ENCODE peak calls at places on chromosomes 3 and 15, in six cellular contexts. One of them, this sample, is unnamed.

GRCh38 chr3:23961064-23961463 is 16.0 kb downstream of the NR1D2 start:
- ATAC-seq in HepG2: no peak
- ATAC-seq in A549: no peak
- ATAC-seq in upper lobe of left lung: no peak
- ATAC-seq in GM12878: no peak
- ATAC-seq in K562: no peak
- ATAC-seq in this sample: no peak

GRCh38 chr15:38912067-38912466 is 347.5 kb upstream of the RASGRP1 start:
- ATAC-seq in HepG2: no peak
- ATAC-seq in A549: no peak
- ATAC-seq in upper lobe of left lung: no peak
- ATAC-seq in GM12878: no peak
- ATAC-seq in K562: no peak
- ATAC-seq in this sample: no peak

GRCh38 chr3:146903927-146904326 is 298.8 kb upstream of the PLSCR5 start:
- ATAC-seq in HepG2: no peak
- ATAC-seq in A549: no peak
- ATAC-seq in upper lobe of left lung: no peak
- ATAC-seq in GM12878: no peak
- ATAC-seq in K562: no peak
- ATAC-seq in this sample: no peak

GRCh38 chr3:72997421-72997961 is 880 bp downstream of the PPP4R2 start:
- ATAC-seq in HepG2: peak; percentile 33
- ATAC-seq in A549: peak; percentile 70
- ATAC-seq in upper lobe of left lung: no peak
- ATAC-seq in GM12878: peak; percentile 70
- ATAC-seq in K562: peak; percentile 73
- ATAC-seq in this sample: no peak

GRCh38 chr15:98997755-98998154 is 9.8 kb downstream of the PGPEP1L start:
- ATAC-seq in HepG2: no peak
- ATAC-seq in A549: no peak
- ATAC-seq in upper lobe of left lung: no peak
- ATAC-seq in GM12878: no peak
- ATAC-seq in K562: no peak
- ATAC-seq in this sample: no peak

GRCh38 chr3:60770532-60770931 is 480.7 kb downstream of the FHIT start:
- ATAC-seq in HepG2: no peak
- ATAC-seq in A549: no peak
- ATAC-seq in upper lobe of left lung: no peak
- ATAC-seq in GM12878: no peak
- ATAC-seq in K562: no peak
- ATAC-seq in this sample: no peak

GRCh38 chr3:41131224-41131623 is 68.1 kb upstream of the CTNNB1 start:
- ATAC-seq in HepG2: no peak
- ATAC-seq in A549: no peak
- ATAC-seq in upper lobe of left lung: no peak
- ATAC-seq in GM12878: no peak
- ATAC-seq in K562: no peak
- ATAC-seq in this sample: no peak

GRCh38 chr3:52690560-52690959 is 4.7 kb downstream of the GNL3 start:
- ATAC-seq in HepG2: no peak
- ATAC-seq in A549: no peak
- ATAC-seq in upper lobe of left lung: no peak
- ATAC-seq in GM12878: no peak
- ATAC-seq in K562: no peak
- ATAC-seq in this sample: no peak

GRCh38 chr3:129469026-129469425 is 29.0 kb downstream of the IFT122 start:
- ATAC-seq in HepG2: no peak
- ATAC-seq in A549: no peak
- ATAC-seq in upper lobe of left lung: no peak
- ATAC-seq in GM12878: no peak
- ATAC-seq in K562: peak; percentile 78
- ATAC-seq in this sample: peak; percentile 46

GRCh38 chr3:61417352-61417751 is 144.0 kb upstream of the PTPRG start:
- ATAC-seq in HepG2: no peak
- ATAC-seq in A549: no peak
- ATAC-seq in upper lobe of left lung: no peak
- ATAC-seq in GM12878: no peak
- ATAC-seq in K562: no peak
- ATAC-seq in this sample: no peak

GRCh38 chr3:115470254-115470653 is 153.1 kb upstream of the GAP43 start:
- ATAC-seq in HepG2: no peak
- ATAC-seq in A549: no peak
- ATAC-seq in upper lobe of left lung: no peak
- ATAC-seq in GM12878: no peak
- ATAC-seq in K562: no peak
- ATAC-seq in this sample: no peak

GRCh38 chr3:195803309-195803908 is 8.3 kb downstream of the MUC4 start:
- ATAC-seq in HepG2: no peak
- ATAC-seq in A549: no peak
- ATAC-seq in upper lobe of left lung: no peak
- ATAC-seq in GM12878: no peak
- ATAC-seq in K562: peak; percentile 40
- ATAC-seq in this sample: peak; percentile 80

GRCh38 chr3:136624894-136625815 is 127.0 kb downstream of the STAG1 start:
- ATAC-seq in HepG2: peak; percentile 98
- ATAC-seq in A549: peak; percentile 78
- ATAC-seq in upper lobe of left lung: peak; percentile 87
- ATAC-seq in GM12878: peak; percentile 82
- ATAC-seq in K562: no peak
- ATAC-seq in this sample: no peak

GRCh38 chr15:26235148-26235769 is 372.1 kb upstream of the ATP10A start:
- ATAC-seq in HepG2: no peak
- ATAC-seq in A549: no peak
- ATAC-seq in upper lobe of left lung: no peak
- ATAC-seq in GM12878: no peak
- ATAC-seq in K562: no peak
- ATAC-seq in this sample: no peak

GRCh38 chr15:83694538-83694937 is 40.6 kb downstream of the ADAMTSL3 start:
- ATAC-seq in HepG2: no peak
- ATAC-seq in A549: no peak
- ATAC-seq in upper lobe of left lung: no peak
- ATAC-seq in GM12878: no peak
- ATAC-seq in K562: no peak
- ATAC-seq in this sample: peak; percentile 29

GRCh38 chr3:122310361-122310760 is 14.7 kb upstream of the CSTA start:
- ATAC-seq in HepG2: no peak
- ATAC-seq in A549: no peak
- ATAC-seq in upper lobe of left lung: no peak
- ATAC-seq in GM12878: no peak
- ATAC-seq in K562: no peak
- ATAC-seq in this sample: no peak

GRCh38 chr3:188037965-188038581 is 115.9 kb upstream of the LPP start:
- ATAC-seq in HepG2: no peak
- ATAC-seq in A549: no peak
- ATAC-seq in upper lobe of left lung: no peak
- ATAC-seq in GM12878: no peak
- ATAC-seq in K562: no peak
- ATAC-seq in this sample: no peak

GRCh38 chr3:113649169-113649833 is 47.1 kb downstream of the USF3 start:
- ATAC-seq in HepG2: no peak
- ATAC-seq in A549: no peak
- ATAC-seq in upper lobe of left lung: no peak
- ATAC-seq in GM12878: no peak
- ATAC-seq in K562: no peak
- ATAC-seq in this sample: peak; percentile 5

GRCh38 chr15:95840004-95840403 is 490.5 kb upstream of the NR2F2 start:
- ATAC-seq in HepG2: no peak
- ATAC-seq in A549: no peak
- ATAC-seq in upper lobe of left lung: no peak
- ATAC-seq in GM12878: no peak
- ATAC-seq in K562: no peak
- ATAC-seq in this sample: peak; percentile 82

GRCh38 chr15:67946701-67947100 is 106.9 kb upstream of the RNU6-1 start:
- ATAC-seq in HepG2: peak; percentile 52
- ATAC-seq in A549: peak; percentile 53
- ATAC-seq in upper lobe of left lung: no peak
- ATAC-seq in GM12878: peak; percentile 81
- ATAC-seq in K562: peak; percentile 55
- ATAC-seq in this sample: no peak

GRCh38 chr3:43958005-43958770 is 267.4 kb downstream of the ABHD5 start:
- ATAC-seq in HepG2: no peak
- ATAC-seq in A549: no peak
- ATAC-seq in upper lobe of left lung: no peak
- ATAC-seq in GM12878: peak; percentile 64
- ATAC-seq in K562: no peak
- ATAC-seq in this sample: no peak

GRCh38 chr3:52498134-52499054 is 3.3 kb downstream of the STAB1 start:
- ATAC-seq in HepG2: no peak
- ATAC-seq in A549: no peak
- ATAC-seq in upper lobe of left lung: peak; percentile 34
- ATAC-seq in GM12878: no peak
- ATAC-seq in K562: peak; percentile 14
- ATAC-seq in this sample: peak; percentile 37

GRCh38 chr3:155382396-155383042 is 89.0 kb upstream of the STRIT1 start:
- ATAC-seq in HepG2: peak; percentile 100
- ATAC-seq in A549: peak; percentile 100
- ATAC-seq in upper lobe of left lung: peak; percentile 74
- ATAC-seq in GM12878: peak; percentile 90
- ATAC-seq in K562: peak; percentile 99
- ATAC-seq in this sample: no peak

GRCh38 chr3:108602249-108602934 is 12.9 kb downstream of the DZIP3 start:
- ATAC-seq in HepG2: no peak
- ATAC-seq in A549: no peak
- ATAC-seq in upper lobe of left lung: no peak
- ATAC-seq in GM12878: peak; percentile 73
- ATAC-seq in K562: no peak
- ATAC-seq in this sample: no peak
- TF ChIP-seq EP300 in HepG2: no peak
- TF ChIP-seq EP300 in A549: no peak
- TF ChIP-seq EP300 in upper lobe of left lung: no peak
- TF ChIP-seq EP300 in GM12878: no peak
- TF ChIP-seq EP300 in K562: no peak
- TF ChIP-seq EP300 in this sample: no peak

DNA sequence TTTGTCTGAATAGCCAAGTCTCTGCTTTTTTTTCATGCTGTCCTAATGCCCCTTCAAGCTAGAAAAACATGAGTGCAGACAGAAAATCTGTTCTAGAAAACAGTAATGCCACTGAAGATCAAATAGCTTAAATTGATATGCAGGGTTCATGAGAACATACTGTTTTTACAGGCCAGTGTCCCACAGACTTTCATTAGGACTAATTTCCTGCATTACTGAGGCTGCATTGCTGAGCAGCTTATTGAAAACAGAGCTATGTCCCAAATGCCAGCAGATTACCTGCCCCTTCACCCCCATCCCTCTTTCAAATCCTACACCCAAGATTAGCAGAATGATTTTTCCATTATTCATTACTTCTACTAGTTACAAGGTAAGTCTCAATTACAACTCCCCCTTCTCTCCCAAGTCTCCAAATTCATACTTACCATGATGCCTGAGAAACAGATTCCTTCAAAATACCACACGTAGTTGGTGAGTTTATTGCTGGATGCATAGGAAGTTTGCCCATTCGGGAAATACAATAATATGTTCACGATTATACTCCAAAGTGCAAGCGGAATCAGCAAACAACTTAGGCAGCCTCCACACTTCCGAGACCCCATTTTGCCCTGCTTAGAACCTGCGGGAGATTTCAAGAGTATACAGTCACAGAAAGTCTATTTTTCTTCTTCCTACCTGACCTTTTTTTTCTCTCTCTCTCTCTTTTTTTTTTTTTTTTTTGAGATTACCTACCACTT is 487 bp downstream of the TM4SF18 start:
- ATAC-seq in HepG2: no peak
- ATAC-seq in A549: peak; percentile 56
- ATAC-seq in upper lobe of left lung: no peak
- ATAC-seq in GM12878: no peak
- ATAC-seq in K562: no peak
- ATAC-seq in this sample: no peak
- H3K4me3 ChIP-seq in HepG2: no peak overlapping the region
- H3K4me3 ChIP-seq in A549: peak overlapping the region; percentile 39
- H3K4me3 ChIP-seq in upper lobe of left lung: no peak overlapping the region
- H3K4me3 ChIP-seq in GM12878: no peak overlapping the region
- H3K4me3 ChIP-seq in K562: no peak overlapping the region
- H3K4me3 ChIP-seq in this sample: peak overlapping the region; percentile 10

DNA sequence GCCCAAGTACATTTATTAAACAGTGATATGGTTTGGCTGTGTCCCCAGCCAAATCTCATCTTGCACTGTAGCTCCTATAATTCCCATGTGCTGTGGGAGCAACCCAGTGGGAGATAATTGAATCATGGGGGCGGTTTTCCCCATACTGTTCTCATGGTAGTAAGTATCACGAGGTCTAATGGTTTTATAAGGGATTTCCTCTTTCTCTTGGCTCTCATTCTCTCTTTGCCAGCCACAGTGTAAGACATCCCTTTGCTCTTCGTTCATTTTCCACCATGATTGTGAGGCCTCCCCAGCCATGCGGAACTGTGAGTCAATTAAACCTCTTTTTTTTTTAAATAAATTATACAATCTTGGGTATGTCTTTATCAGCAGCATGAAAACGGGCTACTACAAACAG is 228.0 kb upstream of the TP63 start:
- ATAC-seq in HepG2: no peak
- ATAC-seq in A549: no peak
- ATAC-seq in upper lobe of left lung: no peak
- ATAC-seq in GM12878: no peak
- ATAC-seq in K562: no peak
- ATAC-seq in this sample: no peak
- TF ChIP-seq EP300 in HepG2: no peak
- TF ChIP-seq EP300 in A549: no peak
- TF ChIP-seq EP300 in upper lobe of left lung: no peak
- TF ChIP-seq EP300 in GM12878: no peak
- TF ChIP-seq EP300 in K562: no peak
- TF ChIP-seq EP300 in this sample: no peak

GRCh38 chr15:74458473-74458872 is 2.5 kb downstream of the UBL7 start:
- ATAC-seq in HepG2: no peak
- ATAC-seq in A549: no peak
- ATAC-seq in upper lobe of left lung: no peak
- ATAC-seq in GM12878: no peak
- ATAC-seq in K562: no peak
- ATAC-seq in this sample: no peak

GRCh38 chr15:74461847-74462511 is 1.0 kb upstream of the UBL7 start:
- ATAC-seq in HepG2: peak; percentile 39
- ATAC-seq in A549: peak; percentile 10
- ATAC-seq in upper lobe of left lung: no peak
- ATAC-seq in GM12878: no peak
- ATAC-seq in K562: peak; percentile 31
- ATAC-seq in this sample: no peak

GRCh38 chr15:74460903-74461846 is at the start of gene UBL7:
- ATAC-seq in HepG2: peak; percentile 96
- ATAC-seq in A549: peak; percentile 99
- ATAC-seq in upper lobe of left lung: peak; percentile 99
- ATAC-seq in GM12878: peak; percentile 92
- ATAC-seq in K562: peak; percentile 90
- ATAC-seq in this sample: peak; percentile 97

GRCh38 chr15:74463634-74464033 is 2.7 kb upstream of the UBL7 start:
- ATAC-seq in HepG2: no peak
- ATAC-seq in A549: no peak
- ATAC-seq in upper lobe of left lung: no peak
- ATAC-seq in GM12878: no peak
- ATAC-seq in K562: no peak
- ATAC-seq in this sample: no peak

DNA sequence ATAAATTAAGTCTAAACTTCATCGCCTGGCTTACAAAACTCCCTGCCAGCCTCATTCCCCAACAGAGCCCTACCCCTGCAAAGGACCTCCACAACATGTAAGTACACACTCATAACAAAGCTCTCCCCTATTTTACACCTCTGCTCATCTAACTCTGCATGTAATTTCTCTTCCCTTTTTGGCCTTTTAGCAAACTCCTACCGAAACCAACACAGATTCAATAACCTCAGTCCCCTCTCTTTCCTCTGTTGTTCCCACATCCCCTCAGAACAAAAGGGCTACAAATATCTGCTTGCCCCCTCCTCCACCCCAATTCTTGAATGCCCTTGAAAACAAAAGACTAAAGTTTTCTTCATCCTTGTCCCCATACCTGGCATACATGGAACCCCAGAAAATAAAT is 662 bp downstream of the UBL7 start:
- ATAC-seq in HepG2: no peak
- ATAC-seq in A549: no peak
- ATAC-seq in upper lobe of left lung: no peak
- ATAC-seq in GM12878: peak; percentile 55
- ATAC-seq in K562: no peak
- ATAC-seq in this sample: no peak
- H3K4me3 ChIP-seq in HepG2: peak overlapping the region; percentile 88
- H3K4me3 ChIP-seq in A549: peak overlapping the region; percentile 73
- H3K4me3 ChIP-seq in upper lobe of left lung: peak overlapping the region; percentile 82
- H3K4me3 ChIP-seq in GM12878: peak overlapping the region; percentile 92
- H3K4me3 ChIP-seq in K562: peak overlapping the region; percentile 73
- H3K4me3 ChIP-seq in this sample: peak overlapping the region; percentile 75